ENCODE peak calls at places on chromosomes 3 and 15, in six cellular contexts. A is PC-9, T is HCT116, V is MM.1S, W is hepatocyte, D is SK-N-SH. K is an unnamed sample.

GRCh38 chr3:172846103-172846561 is 95.6 kb downstream of the ECT2 start:
- DNase-seq in A (no peak), T (no peak), V (no peak), W (no peak), D (no peak), K (peak; percentile 11)

GRCh38 chr15:25536801-25537310 is 98.0 kb upstream of the UBE3A start:
- DNase-seq in A (no peak), T (no peak), V (no peak), W (no peak), D (no peak), K (no peak)

GRCh38 chr15:59274126-59274970 is 67.7 kb downstream of the LDHAL6B start:
- DNase-seq in A (no peak), T (no peak), V (no peak), W (no peak), D (no peak), K (no peak)

GRCh38 chr3:45590822-45591546 is 3.6 kb upstream of the LIMD1 start:
- DNase-seq in A (no peak), T (no peak), V (no peak), W (no peak), D (no peak), K (no peak)

GRCh38 chr3:12986986-12987385 is 86.2 kb downstream of the IQSEC1 start:
- DNase-seq in A (no peak), T (no peak), V (no peak), W (peak; percentile 39), D (no peak), K (no peak)

GRCh38 chr15:65081758-65082157 is 5.2 kb downstream of the KBTBD13 start:
- DNase-seq in A (no peak), T (no peak), V (no peak), W (no peak), D (no peak), K (no peak)

GRCh38 chr3:178263236-178263916 is 272.9 kb upstream of the KCNMB2 start:
- DNase-seq in A (no peak), T (no peak), V (no peak), W (no peak), D (no peak), K (no peak)

GRCh38 chr3:53137835-53138446 is 7.7 kb upstream of the RFT1 start:
- DNase-seq in A (no peak), T (no peak), V (no peak), W (no peak), D (no peak), K (peak; percentile 31)

GRCh38 chr3:13335062-13335461 is 85.1 kb downstream of the NUP210 start:
- DNase-seq in A (no peak), T (no peak), V (peak; percentile 21), W (no peak), D (no peak), K (no peak)

GRCh38 chr3:12175137-12175593 is 16.5 kb upstream of the TIMP4 start:
- DNase-seq in A (peak; percentile 32), T (no peak), V (no peak), W (no peak), D (no peak), K (no peak)

GRCh38 chr3:99575683-99576082 is 62.7 kb upstream of the COL8A1 start:
- DNase-seq in A (no peak), T (no peak), V (no peak), W (no peak), D (no peak), K (no peak)

GRCh38 chr3:41162981-41163380 is 36.3 kb upstream of the CTNNB1 start:
- DNase-seq in A (no peak), T (no peak), V (no peak), W (no peak), D (no peak), K (no peak)
- H3K9me2 ChIP-seq in A (no peaks in the 10 kb centered on the region), T (no peaks in the 10 kb centered on the region), V (no peaks in the 10 kb centered on the region), W (no peaks in the 10 kb centered on the region), D (no peaks in the 10 kb centered on the region), K (no peaks in the 10 kb centered on the region)

GRCh38 chr3:184741798-184742675 is 30.2 kb upstream of the MAGEF1 start:
- DNase-seq in A (no peak), T (no peak), V (no peak), W (no peak), D (peak; percentile 64), K (no peak)
- TF ChIP-seq CTCF in A (no peak), T (no peak), V (no peak), W (no peak), D (no peak), K (peak; percentile 49)

GRCh38 chr3:41164776-41165175 is 34.5 kb upstream of the CTNNB1 start:
- DNase-seq in A (no peak), T (no peak), V (no peak), W (no peak), D (no peak), K (no peak)
- H3K9me2 ChIP-seq in A (no peaks in the 10 kb centered on the region), T (no peaks in the 10 kb centered on the region), V (no peaks in the 10 kb centered on the region), W (no peaks in the 10 kb centered on the region), D (no peaks in the 10 kb centered on the region), K (no peaks in the 10 kb centered on the region)

DNA sequence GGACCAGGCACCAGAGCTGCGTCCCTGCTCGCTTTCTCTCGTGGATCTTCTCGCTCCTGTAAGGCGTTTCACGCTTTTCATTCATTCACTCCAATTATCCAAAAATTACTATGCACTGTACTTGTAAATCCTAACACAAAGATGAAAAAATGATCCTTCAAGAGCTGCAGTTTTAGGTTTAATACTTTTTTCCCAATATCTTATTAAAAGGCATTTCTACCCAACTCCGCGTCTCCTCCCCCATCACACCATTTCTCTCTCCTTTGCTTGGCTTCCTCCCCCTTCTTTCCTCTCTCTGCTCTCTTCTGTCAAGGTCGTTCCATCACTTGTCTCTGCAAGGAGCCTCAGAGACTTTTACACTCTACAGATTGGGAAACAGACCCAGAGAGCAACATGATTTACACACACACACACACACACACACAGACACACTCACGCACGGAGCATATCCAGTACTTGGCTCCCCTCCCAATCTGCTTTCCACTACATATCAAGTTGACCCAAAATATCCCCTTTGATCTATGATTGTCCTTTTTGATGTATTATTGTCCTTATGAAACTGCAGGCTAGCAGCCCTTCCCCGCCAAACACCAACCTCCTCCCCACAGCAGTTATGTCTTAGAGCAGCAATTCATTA is 476 bp upstream of the CLDN1 start:
- DNase-seq in A (no peak), T (no peak), V (no peak), W (no peak), D (no peak), K (no peak)
- TF ChIP-seq CTCF in A (peak; percentile 59), T (no peak), V (no peak), W (no peak), D (no peak), K (peak; percentile 13)

GRCh38 chr3:16788440-16789057 is 96.2 kb upstream of the PLCL2 start:
- DNase-seq in A (no peak), T (no peak), V (no peak), W (no peak), D (no peak), K (no peak)
- H3K9me2 ChIP-seq in A (no peaks in the 10 kb centered on the region), T (no peaks in the 10 kb centered on the region), V (no peaks in the 10 kb centered on the region), W (no peaks in the 10 kb centered on the region), D (no peaks in the 10 kb centered on the region), K (no peaks in the 10 kb centered on the region)

GRCh38 chr3:65406470-65406869 is 632.2 kb downstream of the MAGI1 start:
- DNase-seq in A (no peak), T (no peak), V (no peak), W (peak; percentile 17), D (no peak), K (no peak)

GRCh38 chr3:65412591-65412990 is 626.1 kb downstream of the MAGI1 start:
- DNase-seq in A (no peak), T (no peak), V (peak; percentile 67), W (peak; percentile 86), D (no peak), K (no peak)

GRCh38 chr3:65411367-65411766 is 627.4 kb downstream of the MAGI1 start:
- DNase-seq in A (no peak), T (no peak), V (no peak), W (no peak), D (no peak), K (no peak)

DNA sequence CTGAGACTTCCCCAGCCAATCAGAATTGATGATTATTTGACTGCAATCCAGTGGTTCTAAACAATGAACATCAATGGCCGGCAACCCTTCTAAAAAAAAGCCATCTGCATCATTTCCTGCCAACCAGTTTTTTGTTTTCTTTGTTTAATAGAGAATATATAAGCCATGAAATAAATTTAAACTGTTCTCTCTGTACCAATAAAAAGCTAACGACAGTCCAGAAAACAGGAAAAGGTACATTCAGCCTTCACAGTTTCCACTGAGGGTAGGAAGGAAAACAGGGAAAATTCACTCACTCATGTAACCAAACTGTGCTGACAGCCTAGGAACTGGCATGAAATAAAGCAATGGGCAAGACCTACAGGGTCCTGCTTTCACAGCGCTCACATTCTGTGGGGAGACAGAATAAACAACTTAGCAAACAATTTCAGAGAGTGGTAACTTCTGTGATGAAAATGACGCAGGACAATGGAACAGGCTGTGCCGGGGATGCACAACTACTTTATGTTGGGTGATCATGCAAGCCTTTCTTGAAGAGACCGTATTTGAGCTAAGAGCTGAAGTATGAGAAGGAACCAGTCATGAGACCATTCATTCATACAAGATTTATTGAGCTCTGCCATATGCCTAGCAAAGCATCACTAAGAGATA is 630.1 kb downstream of the MAGI1 start:
- DNase-seq in A (no peak), T (no peak), V (no peak), W (no peak), D (no peak), K (no peak)
- TF ChIP-seq CTCF in A (no peak), T (no peak), V (no peak), W (no peak), D (no peak), K (no peak)

GRCh38 chr3:41162541-41162940 is 36.8 kb upstream of the CTNNB1 start:
- DNase-seq in A (no peak), T (no peak), V (no peak), W (no peak), D (no peak), K (no peak)
- H3K9me2 ChIP-seq in A (no peaks in the 10 kb centered on the region), T (no peaks in the 10 kb centered on the region), V (no peaks in the 10 kb centered on the region), W (no peaks in the 10 kb centered on the region), D (no peaks in the 10 kb centered on the region), K (no peaks in the 10 kb centered on the region)

K was measured in OCI-LY7.